ENCODE peak calls at places on chromosomes 6 and 20, in nine cellular contexts. C, P, B, I, L, R, N, K and X are unnamed samples.

GRCh38 chr6:1337791-1338190 is 25.9 kb downstream of the FOXQ1 start:
- DNase-seq in C (no peak), P (no peak), B (no peak), I (no peak), L (no peak), R (no peak), N (no peak), K (no peak), X (no peak)

GRCh38 chr6:17393335-17394191 is at the start of gene CAP2:
- DNase-seq in C (no peak), P (peak; percentile 88), B (peak; percentile 84), I (peak; percentile 69), L (peak; percentile 60), R (no peak), N (peak; percentile 3), K (peak; percentile 82), X (peak; percentile 91)

GRCh38 chr6:130602151-130602770 is 224.9 kb upstream of the SMLR1 start:
- DNase-seq in C (no peak), P (no peak), B (no peak), I (no peak), L (peak; percentile 19), R (peak; percentile 99), N (no peak), K (peak; percentile 50), X (no peak)

GRCh38 chr6:157200611-157201010 is 122.7 kb downstream of the TMEM242 start:
- DNase-seq in C (no peak), P (no peak), B (no peak), I (no peak), L (no peak), R (no peak), N (no peak), K (no peak), X (no peak)

GRCh38 chr6:164252952-164253351 is 838.4 kb downstream of the QKI start:
- DNase-seq in C (no peak), P (peak; percentile 44), B (no peak), I (no peak), L (no peak), R (no peak), N (no peak), K (peak; percentile 26), X (peak; percentile 6)

GRCh38 chr20:52830598-52830997 is 141.6 kb upstream of the TSHZ2 start:
- DNase-seq in C (no peak), P (no peak), B (no peak), I (no peak), L (no peak), R (no peak), N (no peak), K (no peak), X (no peak)

GRCh38 chr6:136226027-136226673 is 24.0 kb downstream of the MTFR2 start:
- DNase-seq in C (no peak), P (peak; percentile 67), B (peak; percentile 43), I (peak; percentile 65), L (no peak), R (peak; percentile 41), N (peak; percentile 69), K (peak; percentile 65), X (peak; percentile 51)

GRCh38 chr20:48831702-48832422 is 4.1 kb upstream of the PREX1 start:
- DNase-seq in C (no peak), P (no peak), B (peak; percentile 75), I (no peak), L (no peak), R (peak; percentile 98), N (no peak), K (peak; percentile 31), X (no peak)

GRCh38 chr6:15363523-15364400 is 117.9 kb downstream of the JARID2 start:
- DNase-seq in C (no peak), P (peak; percentile 44), B (no peak), I (no peak), L (no peak), R (no peak), N (peak; percentile 19), K (no peak), X (no peak)

GRCh38 chr6:143678980-143679379 is 1.2 kb downstream of the PHACTR2 start:
- DNase-seq in C (no peak), P (no peak), B (no peak), I (no peak), L (no peak), R (no peak), N (no peak), K (no peak), X (no peak)

GRCh38 chr6:132643547-132643946 is 15.4 kb downstream of the TAAR1 start:
- DNase-seq in C (no peak), P (no peak), B (no peak), I (no peak), L (no peak), R (no peak), N (peak; percentile 31), K (no peak), X (no peak)

GRCh38 chr6:167272618-167273379 is 18.3 kb upstream of the UNC93A start:
- DNase-seq in C (no peak), P (no peak), B (no peak), I (no peak), L (no peak), R (no peak), N (no peak), K (no peak), X (no peak)

GRCh38 chr6:139485742-139486475 is 111.5 kb upstream of the CITED2 start:
- DNase-seq in C (no peak), P (no peak), B (no peak), I (no peak), L (no peak), R (no peak), N (no peak), K (no peak), X (no peak)

GRCh38 chr6:18477301-18477941 is 90.3 kb downstream of the RNF144B start:
- DNase-seq in C (no peak), P (no peak), B (no peak), I (no peak), L (no peak), R (no peak), N (peak; percentile 51), K (peak; percentile 10), X (no peak)

GRCh38 chr6:161837854-161838253 is 564.0 kb upstream of the AGPAT4 start:
- DNase-seq in C (no peak), P (no peak), B (peak; percentile 15), I (no peak), L (no peak), R (no peak), N (no peak), K (no peak), X (no peak)

GRCh38 chr6:22448311-22448711 is 121.1 kb upstream of the HDGFL1 start:
- DNase-seq in C (no peak), P (no peak), B (peak; percentile 62), I (no peak), L (no peak), R (no peak), N (no peak), K (peak; percentile 47), X (no peak)

GRCh38 chr6:138945354-138945753 is 42.7 kb downstream of the REPS1 start:
- DNase-seq in C (no peak), P (peak; percentile 70), B (no peak), I (no peak), L (no peak), R (no peak), N (no peak), K (no peak), X (peak; percentile 15)

GRCh38 chr6:132728616-132729015 is 14.8 kb upstream of the VNN1 start:
- DNase-seq in C (no peak), P (peak; percentile 65), B (no peak), I (no peak), L (no peak), R (no peak), N (no peak), K (no peak), X (peak; percentile 23)

GRCh38 chr20:830011-830521 is 3.4 kb upstream of the FAM110A start:
- DNase-seq in C (no peak), P (no peak), B (no peak), I (no peak), L (no peak), R (peak; percentile 83), N (no peak), K (no peak), X (no peak)

GRCh38 chr6:74357329-74357728 is 661.3 kb downstream of the CD109 start:
- DNase-seq in C (no peak), P (no peak), B (no peak), I (no peak), L (no peak), R (no peak), N (no peak), K (no peak), X (no peak)

GRCh38 chr20:49675368-49676151 is 38.1 kb downstream of the B4GALT5 start:
- DNase-seq in C (no peak), P (no peak), B (peak; percentile 28), I (no peak), L (no peak), R (no peak), N (no peak), K (peak; percentile 59), X (no peak)

GRCh38 chr6:34004706-34005105 is 141.2 kb downstream of the GRM4 start:
- DNase-seq in C (no peak), P (no peak), B (no peak), I (no peak), L (no peak), R (no peak), N (no peak), K (no peak), X (no peak)

GRCh38 chr6:139597781-139598368 is 223.4 kb upstream of the CITED2 start:
- DNase-seq in C (no peak), P (no peak), B (peak; percentile 80), I (no peak), L (no peak), R (peak; percentile 93), N (no peak), K (peak; percentile 90), X (no peak)

GRCh38 chr6:156166093-156166492 is 611.1 kb upstream of the ARID1B start:
- DNase-seq in C (no peak), P (no peak), B (no peak), I (no peak), L (no peak), R (no peak), N (no peak), K (no peak), X (no peak)

GRCh38 chr6:44263357-44264100 is 1.8 kb downstream of the NFKBIE start:
- DNase-seq in C (no peak), P (peak; percentile 49), B (peak; percentile 84), I (no peak), L (no peak), R (no peak), N (peak; percentile 67), K (peak; percentile 69), X (peak; percentile 90)

GRCh38 chr20:3340443-3340842 is 67.0 kb downstream of the DNAAF9 start:
- DNase-seq in C (no peak), P (no peak), B (no peak), I (no peak), L (no peak), R (no peak), N (no peak), K (no peak), X (no peak)

GRCh38 chr20:48897298-48898044 is 24.0 kb upstream of the ARFGEF2 start:
- DNase-seq in C (no peak), P (no peak), B (peak; percentile 79), I (no peak), L (no peak), R (peak; percentile 100), N (peak; percentile 50), K (no peak), X (peak; percentile 30)

GRCh38 chr6:15722731-15723130 is 59.9 kb upstream of the DTNBP1 start:
- DNase-seq in C (no peak), P (no peak), B (no peak), I (no peak), L (no peak), R (no peak), N (no peak), K (no peak), X (no peak)

GRCh38 chr6:20312581-20312980 is 89.1 kb upstream of the E2F3 start:
- DNase-seq in C (no peak), P (no peak), B (no peak), I (no peak), L (no peak), R (no peak), N (no peak), K (no peak), X (no peak)